ENCODE peak calls at places on chromosomes 11 and 22, in four cellular contexts. Z is natural killer cell, U is amygdala, Q is left ventricle myocardium superior. O is an unnamed sample.

GRCh38 chr22:27105142-27106025 is 448.0 kb downstream of the MIAT start:
- DNase-seq in Z (no peak), U (no peak), Q (peak), O (no peak)

GRCh38 chr11:102523887-102524286 is 6.7 kb downstream of the MMP7 start:
- DNase-seq in Z (no peak), U (no peak), Q (no peak), O (no peak)

GRCh38 chr11:61071880-61072279 is 30.4 kb upstream of the CD5 start:
- DNase-seq in Z (no peak), U (no peak), Q (no peak), O (no peak)

GRCh38 chr11:47394322-47395224 is 13.8 kb upstream of the SLC39A13 start:
- DNase-seq in Z (peak), U (no peak), Q (peak), O (no peak)

GRCh38 chr11:23995891-23996290 is 501.0 kb upstream of the LUZP2 start:
- DNase-seq in Z (no peak), U (no peak), Q (no peak), O (no peak)

GRCh38 chr11:12430912-12431311 is 53.5 kb downstream of the PARVA start:
- DNase-seq in Z (no peak), U (no peak), Q (peak), O (no peak)

GRCh38 chr11:58923300-58923788 is 15.9 kb upstream of the GLYATL1 start:
- DNase-seq in Z (no peak), U (no peak), Q (no peak), O (peak)

GRCh38 chr11:131889760-131890620 is 519.6 kb downstream of the NTM start:
- DNase-seq in Z (no peak), U (no peak), Q (no peak), O (no peak)

GRCh38 chr11:112316971-112317370 is 56.3 kb upstream of the PLET1 start:
- DNase-seq in Z (no peak), U (no peak), Q (no peak), O (no peak)

GRCh38 chr11:44950036-44950624 is 553 bp downstream of the TP53I11 start:
- DNase-seq in Z (no peak), U (no peak), Q (peak), O (no peak)

GRCh38 chr11:1089738-1090599 is 15.3 kb downstream of the MUC2 start:
- DNase-seq in Z (no peak), U (no peak), Q (peak), O (no peak)

GRCh38 chr11:111351374-111352081 is 27.5 kb downstream of the POU2AF1 start:
- DNase-seq in Z (no peak), U (no peak), Q (no peak), O (no peak)

GRCh38 chr11:116510166-116510565 is 262.6 kb downstream of the BUD13 start:
- DNase-seq in Z (no peak), U (no peak), Q (no peak), O (no peak)